ENCODE peak calls at places on chromosomes 1 and 21, in five cellular contexts. Z is GM12891, T is ovary, Q is GM12892, O is breast epithelium. A is an unnamed sample.

GRCh38 chr1:27314737-27315136 is 7.2 kb upstream of the TMEM222 start:
- DNase-seq in Z (no peak), T (no peak), Q (no peak), O (no peak), A (no peak)

GRCh38 chr21:39788383-39788782 is 43.4 kb downstream of the IGSF5 start:
- DNase-seq in Z (no peak), T (peak), Q (no peak), O (peak), A (peak)

GRCh38 chr1:156574039-156574633 is 1.8 kb upstream of the IQGAP3 start:
- DNase-seq in Z (no peak), T (no peak), Q (no peak), O (no peak), A (no peak)

GRCh38 chr1:166270476-166271150 is 103.8 kb upstream of the FAM78B start:
- DNase-seq in Z (no peak), T (no peak), Q (no peak), O (no peak), A (no peak)

GRCh38 chr1:39081266-39082139 is 55.4 kb downstream of the NDUFS5 start:
- DNase-seq in Z (peak), T (no peak), Q (peak), O (no peak), A (peak)

GRCh38 chr21:38879912-38880577 is 74.3 kb downstream of the ETS2 start:
- DNase-seq in Z (no peak), T (no peak), Q (no peak), O (no peak), A (no peak)

GRCh38 chr1:206556047-206556747 is 48.9 kb downstream of the RASSF5 start:
- DNase-seq in Z (no peak), T (no peak), Q (no peak), O (no peak), A (no peak)

GRCh38 chr1:26536081-26536480 is 6.5 kb downstream of the RPS6KA1 start:
- DNase-seq in Z (no peak), T (no peak), Q (no peak), O (no peak), A (no peak)

GRCh38 chr1:232950919-232951579 is 638 bp downstream of the NTPCR start:
- DNase-seq in Z (no peak), T (no peak), Q (no peak), O (no peak), A (peak)

GRCh38 chr21:25370311-25370744 is 237.0 kb downstream of the MRPL39 start:
- DNase-seq in Z (no peak), T (no peak), Q (no peak), O (no peak), A (peak)

GRCh38 chr1:116115476-116115875 is 4.3 kb downstream of the MAB21L3 start:
- DNase-seq in Z (no peak), T (no peak), Q (no peak), O (no peak), A (no peak)

DNA sequence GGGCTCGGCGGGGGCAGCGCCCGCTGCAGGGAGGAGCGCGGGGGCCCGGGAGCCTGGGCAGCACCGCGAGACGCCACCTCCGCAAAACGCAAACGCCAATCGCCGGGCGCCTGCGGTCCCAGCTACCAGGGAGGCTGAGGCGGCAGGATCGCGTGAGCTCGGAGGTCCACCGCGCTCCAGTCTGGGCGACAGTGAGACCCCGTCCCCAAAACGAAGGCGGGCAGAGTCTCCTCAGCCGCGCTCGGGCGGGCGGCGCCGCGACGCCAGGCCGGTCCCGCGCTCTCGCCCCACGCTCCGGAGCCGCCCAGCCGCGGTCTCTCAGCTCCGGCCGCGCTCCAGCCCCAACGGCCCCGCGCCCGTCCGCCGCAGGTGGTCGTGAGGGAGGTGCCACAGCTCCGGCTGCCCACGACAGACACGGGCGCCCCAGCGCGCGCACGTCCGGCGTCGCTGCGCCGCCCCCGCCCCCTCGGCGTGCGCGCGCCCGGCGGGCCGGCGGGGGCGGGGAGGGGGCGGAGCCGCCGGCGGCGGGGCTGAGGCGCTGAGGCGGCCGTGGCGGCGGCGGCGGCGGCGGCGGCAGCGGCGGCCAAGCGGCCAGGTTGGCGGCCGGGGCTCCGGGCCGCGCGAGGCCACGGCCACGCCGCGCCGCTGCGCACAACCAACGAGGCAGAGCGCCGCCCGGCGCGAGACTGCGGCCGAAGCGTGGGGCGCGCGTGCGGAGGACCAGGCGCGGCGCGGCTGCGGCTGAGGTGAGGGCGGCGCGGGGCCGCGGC is at the start of gene ADARB1:
- DNase-seq in Z (peak), T (peak), Q (peak), O (peak), A (peak)
- TF ChIP-seq POLR2A in Z (no peak), T (peak), Q (peak), O (no peak), A (peak)

GRCh38 chr1:204287466-204287881 is 72.3 kb downstream of the PLEKHA6 start:
- DNase-seq in Z (no peak), T (no peak), Q (no peak), O (no peak), A (no peak)

GRCh38 chr1:204289280-204289679 is 70.4 kb downstream of the PLEKHA6 start:
- DNase-seq in Z (no peak), T (no peak), Q (no peak), O (no peak), A (no peak)

GRCh38 chr1:204286323-204286714 is 72.5 kb upstream of the GOLT1A start:
- DNase-seq in Z (no peak), T (no peak), Q (no peak), O (no peak), A (no peak)

GRCh38 chr1:204286841-204287387 is 72.8 kb downstream of the PLEKHA6 start:
- DNase-seq in Z (no peak), T (no peak), Q (no peak), O (peak), A (no peak)

GRCh38 chr1:204288061-204288588 is 71.6 kb downstream of the PLEKHA6 start:
- DNase-seq in Z (no peak), T (peak), Q (no peak), O (peak), A (no peak)
- TF ChIP-seq POLR2A in Z (no peak), T (no peak), Q (no peak), O (peak), A (no peak)

GRCh38 chr1:160227561-160227960 is 22.4 kb downstream of the PEA15 start:
- DNase-seq in Z (no peak), T (no peak), Q (no peak), O (no peak), A (no peak)

GRCh38 chr1:160225345-160225744 is 20.2 kb downstream of the PEA15 start:
- DNase-seq in Z (no peak), T (no peak), Q (no peak), O (no peak), A (no peak)

GRCh38 chr1:160227045-160227444 is 21.9 kb downstream of the PEA15 start:
- DNase-seq in Z (no peak), T (no peak), Q (no peak), O (no peak), A (no peak)

GRCh38 chr1:160226623-160227022 is 21.4 kb downstream of the PEA15 start:
- DNase-seq in Z (no peak), T (no peak), Q (no peak), O (no peak), A (no peak)

DNA sequence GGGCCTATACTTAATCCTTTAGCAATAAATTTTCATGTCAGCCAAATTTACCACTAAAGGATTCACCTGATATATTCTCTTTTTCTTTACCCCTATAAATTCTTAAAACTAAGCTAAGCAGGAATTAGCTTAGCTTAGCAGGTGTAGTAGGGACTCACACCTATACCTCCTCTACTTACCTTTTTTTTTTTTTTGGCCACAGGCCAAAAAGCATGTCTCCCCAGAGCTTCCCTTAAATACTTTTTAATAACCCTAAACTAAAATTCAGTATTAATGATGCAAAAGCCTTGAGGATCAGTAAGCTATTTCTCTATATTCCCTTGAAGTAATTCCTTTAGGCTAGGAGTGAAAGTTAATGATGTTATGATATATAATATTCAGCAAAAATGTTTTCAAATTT is 23.2 kb downstream of the PEA15 start:
- DNase-seq in Z (no peak), T (no peak), Q (no peak), O (no peak), A (no peak)
- TF ChIP-seq POLR2A in Z (no peak), T (no peak), Q (no peak), O (no peak), A (no peak)

DNA sequence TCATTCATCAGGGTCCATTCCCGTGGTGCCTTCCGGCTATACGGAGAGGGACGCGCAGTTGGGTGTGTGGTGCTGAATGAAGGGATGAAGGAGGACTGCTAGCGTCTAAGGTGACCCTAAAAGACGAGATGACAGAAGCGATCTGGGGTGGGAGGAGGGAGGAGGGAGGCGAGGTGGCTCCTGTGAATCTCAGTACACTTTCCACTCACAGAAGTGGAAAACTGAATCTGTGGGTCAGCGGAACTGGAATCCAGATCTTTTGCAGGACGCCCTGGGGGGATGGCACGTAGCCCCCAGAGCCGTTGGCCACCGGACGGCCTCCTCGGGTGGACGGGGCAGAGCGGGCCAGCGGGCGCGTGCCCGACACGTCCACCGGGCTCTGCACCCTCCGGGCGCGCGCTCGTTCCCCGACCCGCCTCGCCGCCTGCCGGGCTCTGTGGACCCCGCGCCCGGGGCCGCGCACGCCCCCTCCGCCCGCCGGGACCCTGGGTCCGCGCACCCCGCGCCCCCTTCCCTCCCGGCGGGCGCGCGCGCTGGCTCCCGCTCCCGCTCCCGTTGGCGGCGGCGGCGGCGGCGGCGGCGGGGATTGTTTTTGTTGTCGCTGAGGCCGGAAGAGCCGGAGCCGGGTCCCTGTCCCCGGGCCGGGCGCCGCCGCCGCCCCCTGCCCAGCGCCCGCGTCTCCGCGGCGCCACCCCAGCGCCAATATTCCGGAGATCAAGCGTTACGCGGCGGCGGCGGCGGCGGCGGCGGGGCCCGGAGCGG is at the start of gene AGO4:
- DNase-seq in Z (peak), T (peak), Q (peak), O (peak), A (peak)
- TF ChIP-seq POLR2A in Z (no peak), T (no peak), Q (no peak), O (no peak), A (no peak)

GRCh38 chr1:153945795-153946621 is 510 bp downstream of the DENND4B start:
- DNase-seq in Z (peak), T (peak), Q (peak), O (peak), A (peak)

GRCh38 chr1:153944005-153944821 is 2.3 kb downstream of the DENND4B start:
- DNase-seq in Z (no peak), T (no peak), Q (no peak), O (no peak), A (no peak)

GRCh38 chr1:153946622-153947246 is at the start of gene DENND4B:
- DNase-seq in Z (peak), T (peak), Q (peak), O (peak), A (peak)

GRCh38 chr1:153944822-153945117 is 1.7 kb downstream of the DENND4B start:
- DNase-seq in Z (no peak), T (no peak), Q (no peak), O (no peak), A (no peak)

DNA sequence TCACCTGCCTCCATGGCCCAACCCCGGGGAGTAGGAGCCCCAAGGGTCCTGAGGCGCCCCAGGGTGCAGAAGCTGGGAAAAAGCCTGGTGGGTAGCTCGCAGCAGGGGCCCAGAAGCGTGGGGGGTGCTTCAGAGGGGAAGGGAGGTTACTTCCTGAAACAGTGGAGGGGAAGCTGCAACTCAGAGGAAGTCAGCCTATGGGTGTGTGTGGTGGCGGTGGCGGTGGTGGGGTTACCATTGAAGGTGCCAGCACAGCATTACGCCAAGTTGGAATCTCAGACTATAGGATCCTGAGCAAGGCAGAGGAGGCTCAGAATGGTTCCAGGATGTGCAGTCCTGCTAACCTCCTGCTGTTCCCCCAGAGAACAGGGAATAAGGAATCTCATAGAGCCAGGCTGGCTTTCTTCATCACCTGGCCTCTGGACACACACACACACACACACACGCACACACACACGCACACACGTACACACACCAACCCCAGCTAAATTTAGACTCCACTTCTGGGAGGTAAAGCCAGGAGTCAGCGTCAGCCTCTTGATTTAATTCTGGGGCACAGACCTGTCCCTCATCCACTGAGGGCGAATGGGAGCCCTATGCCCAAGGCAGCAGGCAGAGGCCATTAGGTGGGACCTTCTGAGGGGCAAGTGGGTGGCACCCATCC is 1.3 kb downstream of the DENND4B start:
- DNase-seq in Z (peak), T (peak), Q (peak), O (no peak), A (peak)
- TF ChIP-seq POLR2A in Z (peak), T (no peak), Q (peak), O (no peak), A (no peak)

A was measured in H54.